ENCODE peak calls at places on chromosomes 13 and 19, in four cellular contexts. K is A549, C is K562, D is HepG2. M is an unnamed sample.

GRCh38 chr19:989381-990081 is 5.4 kb downstream of the WDR18 start:
- DNase-seq in K (no peak), C (no peak), D (no peak), M (no peak)

GRCh38 chr13:54033323-54033861 is 1004.8 kb downstream of the OLFM4 start:
- DNase-seq in C (no peak), D (no peak), K (no peak), M (no peak)

GRCh38 chr13:23180711-23181110 is at the start of gene SGCG:
- DNase-seq in C (no peak), K (no peak), D (no peak), M (no peak)

GRCh38 chr13:43303040-43303729 is 279.8 kb downstream of the DNAJC15 start:
- DNase-seq in D (peak; percentile 12), C (no peak), K (peak; percentile 48), M (peak; percentile 72)

GRCh38 chr13:100100115-100100879 is 11.4 kb downstream of the PCCA start:
- DNase-seq in C (no peak), K (peak; percentile 31), D (peak; percentile 71), M (no peak)

GRCh38 chr13:74683411-74683810 is 549.2 kb upstream of the KLF12 start:
- DNase-seq in C (no peak), K (no peak), D (peak; percentile 1), M (no peak)

GRCh38 chr13:41544824-41545707 is 87.7 kb downstream of the RGCC start:
- DNase-seq in D (no peak), K (no peak), C (no peak), M (no peak)

GRCh38 chr13:74210693-74211393 is 76.6 kb upstream of the KLF12 start:
- DNase-seq in K (peak; percentile 15), D (no peak), C (no peak), M (no peak)

GRCh38 chr19:7869910-7870511 is 4.2 kb downstream of the PRR36 start:
- DNase-seq in D (peak; percentile 87), C (peak; percentile 87), K (peak; percentile 94), M (peak; percentile 85)

GRCh38 chr19:7386769-7387168 is 38.0 kb downstream of the ARHGEF18 start:
- DNase-seq in C (no peak), D (no peak), K (no peak), M (no peak)

GRCh38 chr19:16714702-16715294 is 4.8 kb upstream of the NWD1 start:
- DNase-seq in C (peak; percentile 65), D (peak; percentile 24), K (peak; percentile 52), M (peak; percentile 50)

GRCh38 chr19:35345671-35346111 is 2.0 kb upstream of the FFAR1 start:
- DNase-seq in C (peak; percentile 4), D (no peak), K (no peak), M (no peak)

GRCh38 chr19:11814707-11815050 is 606 bp downstream of the ZNF440 start:
- DNase-seq in D (no peak), K (no peak), C (no peak), M (no peak)

GRCh38 chr19:4338441-4339350 is at the start of gene STAP2:
- DNase-seq in C (no peak), D (peak; percentile 44), K (no peak), M (no peak)

GRCh38 chr13:69496951-69497350 is 610.7 kb upstream of the ATXN8OS start:
- DNase-seq in D (no peak), C (no peak), K (no peak), M (no peak)

GRCh38 chr13:110615322-110616102 is at the start of gene NAXD:
- DNase-seq in C (peak; percentile 97), K (peak; percentile 94), D (peak; percentile 89), M (peak; percentile 91)

GRCh38 chr13:45055902-45056648 is 64.2 kb upstream of the GTF2F2 start:
- DNase-seq in C (peak; percentile 27), K (no peak), D (no peak), M (no peak)

GRCh38 chr19:2087621-2088100 is 8.5 kb downstream of the MOB3A start:
- DNase-seq in K (no peak), D (no peak), C (no peak), M (no peak)

GRCh38 chr13:59458908-59459579 is 704.7 kb downstream of the DIAPH3 start:
- DNase-seq in C (no peak), D (no peak), K (no peak), M (no peak)

GRCh38 chr19:47510516-47511127 is 4.2 kb downstream of the NAPA start:
- DNase-seq in D (no peak), C (no peak), K (no peak), M (no peak)

GRCh38 chr13:110628952-110629701 is 13.8 kb downstream of the NAXD start:
- DNase-seq in D (no peak), C (no peak), K (no peak), M (no peak)

GRCh38 chr19:1087813-1088418 is 7.3 kb downstream of the POLR2E start:
- DNase-seq in K (no peak), C (no peak), D (no peak), M (no peak)

GRCh38 chr13:111407381-111408131 is 87.1 kb downstream of the TEX29 start:
- DNase-seq in C (no peak), K (no peak), D (peak; percentile 44), M (no peak)

GRCh38 chr19:51799311-51799997 is 4.5 kb downstream of the FPR3 start:
- DNase-seq in C (peak; percentile 69), K (peak; percentile 13), D (peak; percentile 35), M (no peak)

GRCh38 chr13:43307921-43308433 is 284.6 kb downstream of the DNAJC15 start:
- DNase-seq in D (peak; percentile 86), K (peak; percentile 37), C (no peak), M (no peak)

GRCh38 chr13:42883771-42884170 is 102.4 kb downstream of the FAM216B start:
- DNase-seq in C (no peak), K (peak; percentile 21), D (no peak), M (no peak)

GRCh38 chr13:29140277-29140676 is 320.1 kb downstream of the MTUS2 start:
- DNase-seq in K (no peak), D (no peak), C (no peak), M (no peak)

GRCh38 chr13:98598043-98598442 is 21.1 kb upstream of the STK24 start:
- DNase-seq in C (no peak), D (peak; percentile 24), K (peak; percentile 9), M (no peak)

GRCh38 chr19:51439021-51439465 is 19.2 kb downstream of the SIGLEC8 start:
- DNase-seq in C (no peak), K (no peak), D (peak; percentile 14), M (no peak)

DNA sequence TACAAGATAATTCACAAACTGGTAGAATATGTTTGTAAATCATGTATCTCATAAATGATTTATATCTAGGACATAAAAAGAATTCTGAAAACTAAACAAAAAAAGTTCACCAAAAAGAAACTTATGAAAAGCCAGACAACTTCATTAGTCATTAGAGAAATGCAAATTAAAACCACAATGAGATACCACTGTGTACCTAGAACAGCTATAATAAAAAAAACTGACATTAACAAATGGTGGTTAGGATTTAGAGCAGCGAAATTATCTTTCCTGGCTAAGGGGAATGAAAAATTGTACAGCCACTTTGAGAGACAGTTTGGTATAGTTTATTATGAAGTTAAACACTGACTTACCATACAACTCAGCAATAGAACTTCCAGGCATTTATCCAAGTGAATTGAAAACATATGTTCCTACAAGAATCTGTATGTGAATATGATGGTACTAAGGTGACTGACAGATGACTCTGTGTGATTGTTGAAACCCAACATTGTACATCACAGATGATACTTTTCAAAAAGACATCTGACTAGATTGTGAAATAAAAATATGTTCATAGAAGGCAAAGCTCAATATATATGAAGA is 41.8 kb downstream of the UGGT2 start:
- DNase-seq in K (no peak), C (no peak), D (no peak), M (no peak)
- TF ChIP-seq PHF8 in K (no peak), C (no peak), D (no peak), M (no peak)

DNA sequence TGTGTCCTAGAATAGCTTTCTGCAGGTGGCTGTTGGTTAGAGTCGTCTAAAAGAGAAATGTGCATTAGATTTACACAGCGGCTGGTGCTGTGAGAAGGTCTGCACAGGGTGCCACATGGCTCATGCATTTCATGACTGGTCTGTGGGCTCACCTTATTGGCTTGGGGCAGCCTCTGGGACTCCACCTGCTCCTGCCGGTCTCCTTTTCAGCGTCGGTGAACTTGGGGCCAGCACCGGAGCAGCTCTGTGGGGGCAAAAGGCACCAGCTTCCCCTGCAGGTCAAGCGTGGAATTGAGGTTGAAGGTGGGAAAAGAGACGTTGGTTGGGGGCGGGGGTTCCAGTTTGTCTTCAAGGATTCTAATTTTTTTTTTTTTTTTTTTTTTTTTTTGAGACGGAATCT is 3.1 kb upstream of the PNMA8C start:
- DNase-seq in C (peak; percentile 49), K (peak; percentile 34), D (no peak), M (peak; percentile 76)
- TF ChIP-seq PHF8 in C (no peak), K (no peak), D (no peak), M (no peak)

GRCh38 chr13:108926848-108927247 is 297.4 kb downstream of the MYO16 start:
- DNase-seq in D (no peak), K (no peak), C (no peak), M (no peak)

GRCh38 chr13:108925070-108925469 is 295.7 kb downstream of the MYO16 start:
- DNase-seq in K (no peak), C (no peak), D (no peak), M (no peak)

GRCh38 chr13:108922108-108922507 is 292.7 kb downstream of the MYO16 start:
- DNase-seq in C (no peak), D (no peak), K (no peak), M (no peak)

GRCh38 chr13:108923386-108924061 is 294.1 kb downstream of the MYO16 start:
- DNase-seq in C (no peak), D (no peak), K (no peak), M (no peak)

GRCh38 chr13:108924154-108924940 is 294.9 kb downstream of the MYO16 start:
- DNase-seq in C (no peak), K (no peak), D (no peak), M (no peak)
- TF ChIP-seq PHF8 in C (no peak), K (no peak), D (no peak), M (no peak)

GRCh38 chr19:15449620-15450527 is at the start of gene WIZ:
- DNase-seq in K (peak; percentile 79), C (peak; percentile 94), D (peak; percentile 35), M (no peak)

GRCh38 chr19:15448014-15448777 is 1.6 kb downstream of the WIZ start:
- DNase-seq in D (no peak), K (no peak), C (no peak), M (no peak)

GRCh38 chr19:15447057-15447456 is 2.7 kb downstream of the WIZ start:
- DNase-seq in D (no peak), K (no peak), C (no peak), M (no peak)

GRCh38 chr19:15450528-15450890 is 753 bp upstream of the WIZ start:
- DNase-seq in C (no peak), D (no peak), K (no peak), M (no peak)

DNA sequence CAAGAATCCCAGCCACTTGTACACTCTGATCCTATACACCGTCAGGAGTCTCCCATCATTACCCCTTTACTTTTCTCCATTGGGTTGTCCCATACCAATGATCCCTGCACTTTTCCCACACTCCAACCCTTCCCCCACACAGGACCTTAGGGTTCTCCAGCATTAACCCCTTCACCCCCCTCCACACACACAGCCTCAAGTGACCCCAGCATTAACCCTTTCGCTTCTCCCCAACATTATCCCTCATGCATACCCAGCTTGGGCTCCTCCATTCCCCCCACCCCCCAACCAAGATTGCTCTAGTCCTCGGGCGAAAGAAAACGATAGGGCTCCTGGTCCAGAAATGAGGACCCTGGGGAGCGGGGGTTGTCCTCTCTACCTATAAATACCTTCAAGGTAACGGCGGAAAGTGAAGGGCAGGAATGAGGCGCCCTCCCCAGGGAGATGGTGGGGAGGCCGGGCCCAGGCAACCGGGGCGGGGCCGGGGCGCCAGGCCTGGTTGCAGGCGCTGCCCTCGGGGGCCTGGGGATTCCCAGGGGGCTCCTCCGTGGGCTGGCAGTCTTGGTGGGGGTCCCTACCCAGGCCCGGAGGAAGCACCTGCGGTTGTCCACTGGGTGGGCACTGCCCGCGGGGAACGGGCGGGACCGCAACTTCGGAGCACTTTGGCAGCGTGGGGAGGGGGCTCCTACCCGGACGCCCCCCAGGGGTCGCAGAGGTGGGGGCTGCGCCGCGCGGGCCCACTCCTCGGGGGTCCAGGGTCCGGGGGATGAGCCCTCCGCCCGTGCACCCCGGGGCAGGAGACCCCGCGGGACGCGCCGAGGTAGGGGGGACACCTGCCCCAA is 757 bp downstream of the WIZ start:
- DNase-seq in C (no peak), K (peak; percentile 52), D (no peak), M (peak; percentile 67)
- TF ChIP-seq PHF8 in C (no peak), K (no peak), D (no peak), M (no peak)

M was measured in H1.